ENCODE peak calls at places on chromosomes 2 and 18, in seven cellular contexts. O, F, B, N, E, T and M are unnamed samples.
A peak's percentile ranks its signal among the peaks of the same experiment; 100 is the strongest.

GRCh38 chr2:109663721-109664120 is 49.6 kb downstream of the SOWAHC start:
- DNase-seq in N (peak; percentile 28), F (peak; percentile 46), E (no peak), O (peak; percentile 43), B (no peak), T (peak; percentile 64), M (peak; percentile 64)

GRCh38 chr2:53422979-53423378 is 344.6 kb upstream of the CHAC2 start:
- DNase-seq in O (no peak), B (no peak), F (peak; percentile 31), N (peak; percentile 59), T (peak; percentile 61), E (peak; percentile 22), M (no peak)

GRCh38 chr2:232999354-232999753 is 13.7 kb downstream of the NGEF start:
- DNase-seq in E (no peak), O (no peak), N (no peak), F (no peak), B (no peak), T (no peak), M (no peak)

GRCh38 chr2:694174-694573 is 17.0 kb upstream of the TMEM18 start:
- DNase-seq in T (no peak), B (no peak), O (no peak), E (no peak), N (peak; percentile 77), F (no peak), M (no peak)

GRCh38 chr2:1306687-1307516 is 106.4 kb upstream of the TPO start:
- DNase-seq in T (no peak), E (no peak), N (no peak), O (no peak), F (no peak), B (no peak), M (no peak)

GRCh38 chr2:219060821-219061791 is at the start of gene IHH:
- DNase-seq in B (no peak), O (no peak), F (peak; percentile 40), T (peak; percentile 26), E (peak; percentile 90), N (no peak), M (no peak)

GRCh38 chr18:76697441-76697901 is 124.9 kb upstream of the ZNF236 start:
- DNase-seq in N (peak; percentile 12), T (peak; percentile 20), F (no peak), B (no peak), E (peak; percentile 26), O (no peak), M (no peak)

GRCh38 chr2:10136187-10136934 is 13.8 kb downstream of the RRM2 start:
- DNase-seq in T (no peak), E (no peak), B (no peak), F (no peak), O (no peak), N (no peak), M (no peak)

GRCh38 chr2:42812899-42813479 is 20.6 kb upstream of the HAAO start:
- DNase-seq in N (peak; percentile 31), O (peak; percentile 13), E (no peak), T (no peak), F (no peak), B (no peak), M (no peak)
- TF ChIP-seq CTCF in N (peak; percentile 37), O (peak; percentile 44), E (peak; percentile 71), T (peak; percentile 23), F (peak; percentile 57), B (peak; percentile 58), M (peak; percentile 42)

GRCh38 chr2:176117823-176118376 is 1.3 kb downstream of the HOXD10 start:
- DNase-seq in E (no peak), B (no peak), F (no peak), N (no peak), T (no peak), O (no peak), M (no peak)
- H3K9me3 ChIP-seq in E (no peaks in the 10 kb centered on the region), B (peaks cover 10% of the 10 kb centered on the region), F (no peaks in the 10 kb centered on the region), N (peaks cover 15% of the 10 kb centered on the region), T (no peaks in the 10 kb centered on the region), O (no peaks in the 10 kb centered on the region), M (no peaks in the 10 kb centered on the region)

DNA sequence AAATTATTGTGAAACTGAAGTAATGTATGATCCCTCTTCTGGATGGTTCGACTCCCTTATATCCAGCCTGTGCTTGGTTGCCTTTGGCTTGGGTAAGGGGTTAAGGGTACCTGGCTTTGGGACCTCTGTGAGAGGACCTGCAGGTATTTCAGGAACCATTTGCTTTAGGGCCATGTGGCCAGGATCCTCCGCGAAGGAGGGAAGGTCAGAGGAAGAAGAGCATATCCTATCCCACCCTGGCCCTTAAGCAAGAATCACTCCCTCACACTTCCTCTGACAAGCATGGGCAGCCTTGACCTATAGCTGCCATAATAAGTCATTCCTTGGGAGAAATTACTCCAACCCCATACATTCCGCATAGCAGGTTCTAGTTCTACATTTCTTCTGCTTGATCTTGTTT is 59.1 kb upstream of the TXNDC2 start:
- DNase-seq in E (no peak), B (no peak), F (no peak), N (no peak), T (no peak), O (no peak), M (no peak)
- H3K27ac ChIP-seq in E (peak overlapping the region; percentile 84), B (no peak overlapping the region), F (no peak overlapping the region), N (peak overlapping the region; percentile 5), T (peak overlapping the region; percentile 0), O (peak overlapping the region; percentile 93), M (peak overlapping the region; percentile 77)

GRCh38 chr2:120486946-120487345 is 141.0 kb downstream of the INHBB start:
- DNase-seq in F (no peak), B (no peak), E (no peak), N (peak; percentile 10), T (peak; percentile 40), O (peak; percentile 50), M (no peak)

GRCh38 chr2:120488531-120488930 is 142.6 kb downstream of the INHBB start:
- DNase-seq in F (peak; percentile 7), N (no peak), O (no peak), E (no peak), B (no peak), T (no peak), M (no peak)

GRCh38 chr2:120491111-120491625 is 145.2 kb downstream of the INHBB start:
- DNase-seq in N (no peak), E (no peak), B (no peak), T (no peak), F (peak; percentile 8), O (no peak), M (no peak)

GRCh38 chr2:120490091-120490798 is 144.3 kb downstream of the INHBB start:
- DNase-seq in E (no peak), N (no peak), T (no peak), O (no peak), F (no peak), B (no peak), M (no peak)

GRCh38 chr2:120489023-120489422 is 143.1 kb downstream of the INHBB start:
- DNase-seq in E (no peak), T (no peak), N (no peak), O (no peak), B (no peak), F (peak; percentile 2), M (no peak)
- TF ChIP-seq CTCF in E (no peak), T (no peak), N (no peak), O (no peak), B (no peak), F (no peak), M (no peak)

GRCh38 chr18:35244671-35245070 is 3.8 kb downstream of the ZNF397 start:
- DNase-seq in T (no peak), O (no peak), E (no peak), N (no peak), F (no peak), B (no peak), M (no peak)
- H3K9me3 ChIP-seq in T (no peaks in the 10 kb centered on the region), O (no peaks in the 10 kb centered on the region), E (no peaks in the 10 kb centered on the region), N (peaks cover 35% of the 10 kb centered on the region), F (no peaks in the 10 kb centered on the region), B (no peaks in the 10 kb centered on the region), M (peaks cover 26% of the 10 kb centered on the region)

GRCh38 chr18:48794251-48794970 is 156.4 kb downstream of the SMAD7 start:
- DNase-seq in E (no peak), F (peak; percentile 4), B (no peak), O (no peak), N (no peak), T (no peak), M (peak; percentile 13)

GRCh38 chr18:48797841-48798255 is 152.9 kb downstream of the SMAD7 start:
- DNase-seq in B (peak; percentile 28), N (no peak), O (no peak), E (peak; percentile 3), F (peak; percentile 12), T (no peak), M (peak; percentile 71)

GRCh38 chr18:48798334-48799197 is 152.2 kb downstream of the SMAD7 start:
- DNase-seq in O (no peak), N (no peak), B (peak; percentile 23), F (peak; percentile 8), E (peak; percentile 5), T (no peak), M (peak; percentile 52)

GRCh38 chr18:48795696-48796095 is 155.1 kb downstream of the SMAD7 start:
- DNase-seq in B (no peak), E (no peak), N (no peak), F (peak; percentile 2), O (no peak), T (no peak), M (no peak)

DNA sequence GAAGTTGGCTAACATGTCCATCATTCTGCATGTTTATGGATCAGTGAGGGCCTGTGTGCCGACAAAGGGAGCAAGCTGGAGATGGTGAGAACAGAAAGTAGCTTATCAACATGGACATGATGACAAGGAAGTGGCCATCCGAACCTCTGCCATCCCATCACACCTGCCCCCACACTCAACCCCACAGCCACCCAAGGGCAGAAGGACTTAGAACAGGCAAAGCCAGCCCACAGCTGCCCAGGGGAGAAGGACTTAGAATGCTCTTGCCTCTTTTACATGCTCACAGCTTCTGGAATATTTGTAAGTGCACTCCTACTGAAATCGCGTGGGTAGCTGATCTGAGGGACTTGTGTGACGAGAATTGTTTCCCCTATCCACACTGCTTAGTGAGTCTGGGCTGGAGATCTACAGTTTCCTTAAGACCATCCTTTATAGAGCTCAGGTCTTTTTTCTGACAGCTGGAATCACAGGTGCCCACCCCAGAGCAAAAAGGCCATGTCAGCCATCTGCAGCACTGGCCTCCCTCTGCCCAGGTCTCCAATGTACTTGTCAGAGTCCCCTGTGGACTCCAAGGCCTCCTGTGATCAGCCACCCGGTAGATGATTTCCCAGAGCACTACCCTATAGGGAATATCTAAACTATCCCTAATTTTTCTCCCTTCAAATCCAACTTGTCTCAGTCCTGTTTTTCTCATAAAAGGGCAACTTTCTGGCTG is 154.1 kb downstream of the SMAD7 start:
- DNase-seq in E (no peak), O (no peak), T (no peak), N (no peak), F (peak; percentile 2), B (peak; percentile 5), M (peak; percentile 9)
- H3K27ac ChIP-seq in E (no peak overlapping the region), O (no peak overlapping the region), T (no peak overlapping the region), N (no peak overlapping the region), F (no peak overlapping the region), B (no peak overlapping the region), M (no peak overlapping the region)

DNA sequence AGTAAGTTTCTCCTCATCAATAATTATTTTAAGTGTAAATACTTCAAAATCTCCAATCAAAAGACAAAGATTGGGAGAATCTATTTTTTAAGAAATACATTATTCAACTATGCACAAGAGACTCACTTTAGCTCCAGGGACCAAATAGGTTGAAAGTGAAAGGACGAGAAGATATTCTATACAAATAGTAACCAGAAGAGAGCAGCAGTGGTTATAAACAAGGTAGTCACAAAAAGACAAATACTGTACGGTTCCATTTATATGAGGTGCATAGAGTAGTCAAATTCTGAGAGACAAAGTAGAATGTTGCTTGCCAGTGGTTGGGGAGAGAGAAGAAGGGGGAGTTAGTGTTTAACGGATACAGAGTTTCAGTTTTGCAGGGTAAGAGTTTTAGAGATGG is 69.8 kb downstream of the POU3F3 start:
- DNase-seq in O (no peak), F (no peak), N (no peak), B (no peak), T (no peak), E (no peak), M (no peak)
- TF ChIP-seq CTCF in O (no peak), F (no peak), N (no peak), B (no peak), T (no peak), E (no peak), M (no peak)

GRCh38 chr2:98433363-98433964 is 11.2 kb upstream of the INPP4A start:
- DNase-seq in B (no peak), E (no peak), O (no peak), F (no peak), T (no peak), N (no peak), M (no peak)
- H3K9me3 ChIP-seq in B (peaks cover under 1% of the 10 kb centered on the region), E (no peaks in the 10 kb centered on the region), O (peaks cover 19% of the 10 kb centered on the region), F (no peaks in the 10 kb centered on the region), T (no peaks in the 10 kb centered on the region), N (peaks cover 4% of the 10 kb centered on the region), M (peaks cover 3% of the 10 kb centered on the region)